ENCODE peak calls at places on chromosomes 16 and 17, in four cellular contexts. G, R, V and A are unnamed samples.

GRCh38 chr17:6162216-6162615 is 92.0 kb downstream of the WSCD1 start:
- DNase-seq in G (no peak), V (no peak), R (no peak), A (no peak)

GRCh38 chr17:50045154-50045553 is 10.8 kb upstream of the ITGA3 start:
- DNase-seq in G (no peak), R (no peak), V (no peak), A (no peak)

GRCh38 chr17:79874329-79874981 is 35.2 kb upstream of the CBX4 start:
- DNase-seq in V (peak; percentile 20), R (peak; percentile 59), G (no peak), A (no peak)

GRCh38 chr17:15398736-15399331 is 57.4 kb upstream of the TEKT3 start:
- DNase-seq in V (peak; percentile 61), G (no peak), R (no peak), A (no peak)

GRCh38 chr16:22369221-22369811 is 5.1 kb downstream of the CDR2 start:
- DNase-seq in V (no peak), G (no peak), R (no peak), A (peak; percentile 51)

GRCh38 chr17:50283246-50283645 is 9.0 kb downstream of the TMEM92 start:
- DNase-seq in G (no peak), R (no peak), V (no peak), A (no peak)

GRCh38 chr16:70395345-70395901 is 43.5 kb downstream of the ST3GAL2 start:
- DNase-seq in G (peak; percentile 48), V (peak; percentile 15), R (peak; percentile 83), A (peak; percentile 59)

GRCh38 chr16:49592507-49593422 is 219.2 kb downstream of the C16orf78 start:
- DNase-seq in V (no peak), G (peak; percentile 56), R (peak; percentile 81), A (peak; percentile 18)

GRCh38 chr17:8072727-8073461 is 14.6 kb downstream of the ALOX12B start:
- DNase-seq in V (no peak), G (no peak), R (no peak), A (no peak)

GRCh38 chr17:29588561-29589411 is 662 bp downstream of the GIT1 start:
- DNase-seq in V (no peak), R (peak; percentile 62), G (no peak), A (peak; percentile 44)

GRCh38 chr17:66255112-66255511 is 25.9 kb upstream of the APOH start:
- DNase-seq in G (peak; percentile 37), V (peak; percentile 63), R (peak; percentile 72), A (no peak)

GRCh38 chr17:64378890-64379354 is 11.7 kb downstream of the PECAM1 start:
- DNase-seq in V (no peak), G (no peak), R (no peak), A (no peak)

GRCh38 chr17:68847711-68848110 is 107.5 kb downstream of the ABCA8 start:
- DNase-seq in V (no peak), G (no peak), R (no peak), A (no peak)

GRCh38 chr16:47947741-47948140 is 208.1 kb downstream of the ABCC12 start:
- DNase-seq in V (no peak), R (no peak), G (no peak), A (no peak)

GRCh38 chr16:64089697-64090096 is 1032.2 kb downstream of the CDH11 start:
- DNase-seq in G (peak; percentile 32), V (peak; percentile 23), R (peak; percentile 72), A (peak; percentile 8)

GRCh38 chr17:7997186-7997585 is 5.2 kb upstream of the GUCY2D start:
- DNase-seq in V (no peak), R (peak; percentile 67), G (no peak), A (peak; percentile 62)

GRCh38 chr17:27545562-27546229 is 85.3 kb upstream of the LGALS9 start:
- DNase-seq in R (no peak), V (no peak), G (no peak), A (no peak)

DNA sequence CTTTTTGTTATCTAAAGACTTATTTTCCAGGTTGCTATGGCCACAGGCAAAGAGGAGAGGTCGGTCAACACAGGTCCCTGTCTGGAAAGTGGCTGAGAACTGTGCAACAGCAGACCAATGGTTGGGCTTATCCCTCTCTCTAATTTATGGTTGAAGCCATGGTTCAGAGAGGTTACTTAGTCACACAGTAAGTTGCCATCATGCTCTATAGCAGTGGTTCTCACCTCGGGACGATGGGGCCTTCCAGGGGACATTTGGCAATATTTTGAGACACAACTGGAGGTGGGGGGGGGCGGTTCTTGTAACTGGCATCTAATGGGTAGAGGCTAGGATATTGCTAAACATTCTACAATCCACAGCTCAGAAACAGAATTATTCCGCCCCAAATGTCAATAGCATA is 842 bp upstream of the LDAF1 start:
- DNase-seq in G (no peak), V (no peak), R (peak; percentile 49), A (no peak)
- H3K27ac ChIP-seq in G (no peak overlapping the region), V (no peak overlapping the region), R (no peak overlapping the region), A (peak overlapping the region; percentile 79)

GRCh38 chr17:36807496-36808180 is 129.6 kb upstream of the LHX1 start:
- DNase-seq in G (no peak), V (no peak), R (peak; percentile 19), A (no peak)
- H3K27me3 ChIP-seq in G (peaks cover 26% of the 10 kb centered on the region), V (peaks cover 49% of the 10 kb centered on the region), R (peaks cover 12% of the 10 kb centered on the region), A (peaks cover 92% of the 10 kb centered on the region)

GRCh38 chr16:80704751-80705150 is 99.6 kb downstream of the CDYL2 start:
- DNase-seq in V (no peak), R (no peak), G (no peak), A (no peak)

GRCh38 chr16:80705596-80705995 is 98.8 kb downstream of the CDYL2 start:
- DNase-seq in G (no peak), R (no peak), V (no peak), A (no peak)

GRCh38 chr16:80707686-80708085 is 96.7 kb downstream of the CDYL2 start:
- DNase-seq in G (no peak), V (no peak), R (no peak), A (no peak)

GRCh38 chr16:80700558-80700957 is 103.8 kb downstream of the CDYL2 start:
- DNase-seq in R (no peak), V (no peak), G (no peak), A (no peak)

DNA sequence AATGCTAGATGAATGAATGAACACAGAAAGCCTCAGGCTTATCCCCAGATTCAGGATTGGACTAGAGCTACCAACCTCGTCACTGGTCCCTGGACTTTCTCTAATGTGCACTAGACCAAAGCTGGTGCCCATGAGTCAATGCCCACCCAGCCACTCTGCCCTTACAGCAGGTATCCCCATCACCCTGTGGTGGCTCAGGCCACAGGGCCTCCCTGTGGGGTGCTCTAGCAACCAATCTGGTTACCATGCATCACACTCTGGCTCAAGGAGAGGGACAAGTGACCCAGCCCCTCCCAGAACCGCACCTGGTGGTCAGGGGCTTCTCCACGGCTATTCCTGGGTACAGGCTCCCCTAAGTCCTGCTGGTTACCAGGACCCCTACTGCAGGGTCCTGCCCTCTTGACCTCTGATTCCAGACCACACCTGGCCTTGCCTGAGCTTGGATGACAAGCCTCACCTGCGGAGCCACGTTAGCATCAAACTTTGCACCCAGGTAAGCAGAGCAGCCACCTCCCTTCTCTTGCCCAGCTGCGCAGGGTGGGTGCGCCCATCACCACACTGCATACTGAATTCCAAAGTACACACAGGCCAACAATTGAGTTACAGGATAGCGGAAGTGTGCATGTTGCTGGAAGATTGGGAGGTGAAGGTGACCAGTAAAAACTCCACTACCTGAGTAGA is 100.9 kb downstream of the CDYL2 start:
- DNase-seq in G (no peak), V (no peak), R (no peak), A (no peak)
- H3K27ac ChIP-seq in G (no peak overlapping the region), V (no peak overlapping the region), R (no peak overlapping the region), A (no peak overlapping the region)

GRCh38 chr17:82383411-82383810 is 11.8 kb downstream of the UTS2R start:
- DNase-seq in V (no peak), G (no peak), R (no peak), A (no peak)
- H3K27me3 ChIP-seq in V (peaks cover 19% of the 10 kb centered on the region), G (peaks cover 2% of the 10 kb centered on the region), R (no peaks in the 10 kb centered on the region), A (peaks cover 31% of the 10 kb centered on the region)

DNA sequence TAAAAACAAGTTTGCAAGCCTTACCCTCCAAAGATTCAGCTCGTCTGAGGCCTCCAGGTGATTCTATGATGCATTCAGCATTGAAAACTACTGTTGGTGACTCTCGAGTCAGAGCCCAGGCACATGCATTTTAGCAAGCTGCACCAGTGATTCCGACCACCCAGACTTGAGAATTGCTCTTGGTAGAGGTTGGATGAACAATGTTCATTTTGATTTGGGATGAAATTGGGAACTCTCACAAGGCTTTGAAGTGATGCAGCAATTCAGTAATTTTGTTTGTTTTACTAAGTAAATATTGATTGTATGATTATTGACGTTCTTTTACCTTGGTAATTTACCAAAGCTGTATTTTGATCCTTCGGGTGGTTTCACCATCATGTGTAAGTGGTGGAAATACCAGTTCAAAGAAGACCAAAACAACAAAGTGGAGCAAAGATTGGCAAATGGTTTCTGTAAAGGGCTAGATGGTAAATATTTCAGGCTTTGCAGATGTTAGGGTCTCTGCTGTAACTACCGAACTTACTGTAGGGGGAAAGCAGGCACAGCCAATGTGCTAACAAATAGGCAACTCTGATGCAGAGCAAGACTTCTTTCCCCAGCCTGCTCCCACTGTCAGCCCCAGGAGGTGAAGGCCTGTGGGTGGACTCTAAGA is 11.8 kb downstream of the ALDH3A2 start:
- DNase-seq in V (no peak), G (no peak), R (no peak), A (no peak)
- H3K27ac ChIP-seq in V (no peak overlapping the region), G (no peak overlapping the region), R (no peak overlapping the region), A (no peak overlapping the region)

GRCh38 chr16:56633535-56633934 is 1.1 kb downstream of the MT1M start:
- DNase-seq in V (no peak), R (no peak), G (no peak), A (no peak)
- H3K27me3 ChIP-seq in V (peaks cover 32% of the 10 kb centered on the region), R (peaks cover 92% of the 10 kb centered on the region), G (peaks cover 100% of the 10 kb centered on the region), A (peaks cover 54% of the 10 kb centered on the region)

DNA sequence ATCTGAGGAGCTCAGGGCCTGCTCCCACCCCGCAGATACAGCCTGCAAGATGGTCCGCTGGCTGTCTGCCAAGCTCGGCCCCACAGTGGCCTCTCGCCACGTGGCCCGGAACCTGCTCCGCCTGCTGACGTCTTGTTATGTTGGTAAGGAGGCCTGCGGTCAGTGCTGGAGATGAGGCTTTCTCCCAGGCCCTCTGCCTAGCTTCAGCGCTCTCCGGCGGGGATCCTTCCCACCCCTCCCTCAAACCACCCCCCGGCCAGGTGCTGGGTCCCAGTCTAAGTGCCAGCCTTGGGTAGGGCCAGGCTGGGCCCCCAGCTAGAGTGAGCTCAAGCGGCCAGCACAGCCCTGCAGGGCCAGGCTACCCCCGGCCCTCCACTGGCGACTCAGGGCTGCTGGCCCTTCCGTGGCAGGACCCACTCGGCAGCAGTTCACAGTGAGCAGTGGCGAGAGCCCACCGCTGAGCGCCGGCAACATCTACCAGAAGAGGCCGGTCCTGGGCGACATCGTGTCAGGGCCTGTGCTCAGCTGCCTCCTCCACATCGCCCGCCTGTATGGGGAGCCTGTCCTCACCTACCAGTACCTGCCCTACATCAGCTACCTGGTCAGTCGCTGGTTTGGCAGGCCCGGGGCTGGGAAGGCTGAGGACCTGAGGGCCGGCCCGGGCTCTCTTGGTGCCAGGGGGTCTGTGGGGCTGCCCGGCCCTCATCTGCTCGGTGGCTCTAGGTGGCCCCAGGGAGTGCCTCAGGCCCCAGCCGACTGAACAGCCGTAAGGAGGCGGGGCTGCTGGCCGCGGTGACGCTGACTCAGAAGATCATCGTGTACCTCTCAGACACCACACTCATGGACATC is 6.1 kb downstream of the WDR81 start:
- DNase-seq in V (peak; percentile 77), G (no peak), R (no peak), A (peak; percentile 88)
- H3K27ac ChIP-seq in V (peak overlapping the region; percentile 65), G (no peak overlapping the region), R (no peak overlapping the region), A (peak overlapping the region; percentile 87)

GRCh38 chr16:87552072-87552718 is 50.1 kb upstream of the JPH3 start:
- DNase-seq in V (no peak), G (no peak), R (no peak), A (no peak)
- H3K27me3 ChIP-seq in V (no peaks in the 10 kb centered on the region), G (peaks cover 6% of the 10 kb centered on the region), R (no peaks in the 10 kb centered on the region), A (peaks cover 5% of the 10 kb centered on the region)